ENCODE peak calls at places on chromosomes 5 and 9, in eight cellular contexts. U is CD8-positive, alpha-beta T cell; P is heart right ventricle; H is effector memory CD4-positive, alpha-beta T cell; G is pancreas; I is Peyer's patch; J is GM12878; T is SJSA1. F is an unnamed sample.
A peak's percentile ranks its signal among the peaks of the same experiment; 100 is the strongest.

GRCh38 chr5:24347206-24347605 is 297.6 kb downstream of the CDH10 start:
- DNase-seq in H (no peak), J (no peak), I (no peak), G (no peak), U (no peak), T (no peak), P (no peak), F (no peak)

GRCh38 chr5:72126796-72127195 is 19.5 kb downstream of the MAP1B start:
- DNase-seq in T (no peak), P (no peak), U (no peak), I (no peak), G (no peak), H (no peak), J (no peak), F (no peak)

GRCh38 chr9:130453487-130453886 is 8.7 kb downstream of the ASS1 start:
- DNase-seq in P (peak; percentile 53), G (peak; percentile 91), I (peak; percentile 64), J (no peak), H (no peak), U (no peak), T (no peak), F (no peak)

GRCh38 chr9:92439921-92440750 is 15.9 kb upstream of the OMD start:
- DNase-seq in I (no peak), U (no peak), J (no peak), G (no peak), T (no peak), H (no peak), P (no peak), F (no peak)

GRCh38 chr5:72586788-72587530 is 79.7 kb upstream of the ZNF366 start:
- DNase-seq in U (no peak), G (no peak), I (no peak), J (no peak), P (no peak), T (peak; percentile 42), H (no peak), F (no peak)

GRCh38 chr5:32304622-32305021 is 8.1 kb downstream of the MTMR12 start:
- DNase-seq in I (no peak), U (no peak), T (no peak), G (no peak), J (no peak), H (no peak), P (no peak), F (no peak)

GRCh38 chr5:134948929-134949328 is 18.8 kb upstream of the CATSPER3 start:
- DNase-seq in P (peak; percentile 32), T (no peak), U (no peak), I (no peak), H (no peak), G (no peak), J (no peak), F (no peak)

GRCh38 chr5:80804332-80804731 is 149.5 kb upstream of the DHFR start:
- DNase-seq in T (no peak), H (no peak), G (no peak), J (no peak), I (no peak), P (no peak), U (no peak), F (no peak)

GRCh38 chr5:36507332-36507952 is 99.0 kb upstream of the SLC1A3 start:
- DNase-seq in J (peak; percentile 3), U (peak; percentile 54), P (peak; percentile 72), H (peak; percentile 24), G (peak; percentile 76), T (peak; percentile 65), I (peak; percentile 68), F (peak; percentile 86)

GRCh38 chr9:93079371-93079770 is 16.6 kb upstream of the CARD19 start:
- DNase-seq in P (no peak), G (no peak), I (peak; percentile 43), U (no peak), J (no peak), H (no peak), T (no peak), F (peak; percentile 10)

GRCh38 chr5:56669534-56670483 is 145.5 kb upstream of the MAP3K1 start:
- DNase-seq in G (peak; percentile 89), T (no peak), H (no peak), I (no peak), J (peak; percentile 98), U (no peak), P (peak; percentile 66), F (peak; percentile 66)
- H3K4me3 ChIP-seq in G (no peak overlapping the region), T (no peak overlapping the region), H (no peak overlapping the region), I (no peak overlapping the region), J (peak overlapping the region; percentile 4), U (no peak overlapping the region), P (no peak overlapping the region), F (no peak overlapping the region)

DNA sequence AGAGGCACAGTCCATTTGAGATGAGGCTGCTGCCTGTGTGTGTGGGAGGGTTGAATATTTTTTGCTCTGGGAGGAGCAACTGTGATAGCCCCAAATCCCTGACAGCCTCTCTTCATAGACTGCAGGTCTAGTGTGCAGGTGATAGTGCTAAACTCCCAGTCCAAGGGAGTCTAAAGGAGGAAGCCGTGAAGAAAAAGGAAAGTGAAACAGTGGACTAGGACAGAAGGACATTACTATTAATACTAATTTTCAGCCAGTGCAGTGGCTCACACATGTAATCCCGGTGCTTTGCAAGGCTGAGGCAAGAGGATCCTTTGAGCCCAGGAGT is 295.0 kb downstream of the PDE4D start:
- DNase-seq in G (no peak), T (no peak), U (no peak), J (no peak), P (no peak), H (no peak), I (no peak), F (no peak)
- H3K4me1 ChIP-seq in G (no peaks in the 10 kb centered on the region), T (peaks cover 7% of the 10 kb centered on the region), U (no peaks in the 10 kb centered on the region), J (no peaks in the 10 kb centered on the region), P (no peaks in the 10 kb centered on the region), H (no peaks in the 10 kb centered on the region), I (no peaks in the 10 kb centered on the region), F (peaks cover 22% of the 10 kb centered on the region)

DNA sequence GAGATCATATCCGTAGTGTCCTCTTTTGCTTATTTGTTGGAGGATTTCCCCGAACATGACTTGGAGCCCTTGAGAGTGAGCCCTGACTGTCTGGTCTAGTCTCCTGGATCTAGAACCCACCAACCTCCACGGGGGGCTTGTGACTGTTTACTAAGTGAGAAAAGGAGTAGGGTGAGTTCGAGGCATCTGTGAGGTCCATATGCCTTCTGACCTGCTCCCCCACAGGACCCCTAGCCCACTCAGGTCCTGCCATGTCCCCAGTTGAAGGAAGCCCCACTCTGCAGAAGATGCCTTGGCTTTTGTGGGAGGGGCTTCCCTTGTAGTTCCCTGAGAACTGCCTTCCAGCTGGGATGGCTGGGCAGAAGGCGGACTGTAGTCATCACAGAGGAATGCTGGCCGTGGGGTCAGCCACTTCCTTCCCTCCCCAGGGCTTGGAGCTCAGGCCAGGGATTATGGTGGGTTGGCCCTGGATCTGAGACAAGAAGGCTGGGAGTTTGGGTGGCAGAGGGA is 7.0 kb upstream of the IRF1 start:
- DNase-seq in U (no peak), I (peak; percentile 51), J (no peak), P (peak; percentile 81), G (peak; percentile 69), H (no peak), T (peak; percentile 97), F (peak; percentile 67)
- H3K4me3 ChIP-seq in U (peak overlapping the region; percentile 67), I (peak overlapping the region; percentile 71), J (peak overlapping the region; percentile 85), P (peak overlapping the region; percentile 81), G (peak overlapping the region; percentile 53), H (peak overlapping the region; percentile 71), T (peak overlapping the region; percentile 48), F (peak overlapping the region; percentile 73)

GRCh38 chr9:88814521-88815101 is 176.7 kb upstream of the S1PR3 start:
- DNase-seq in G (no peak), P (peak; percentile 77), H (no peak), U (no peak), T (no peak), I (no peak), J (no peak), F (no peak)
- H3K4me1 ChIP-seq in G (no peaks in the 10 kb centered on the region), P (peaks cover 3% of the 10 kb centered on the region), H (no peaks in the 10 kb centered on the region), U (no peaks in the 10 kb centered on the region), T (peaks cover 29% of the 10 kb centered on the region), I (no peaks in the 10 kb centered on the region), J (no peaks in the 10 kb centered on the region), F (no peaks in the 10 kb centered on the region)

DNA sequence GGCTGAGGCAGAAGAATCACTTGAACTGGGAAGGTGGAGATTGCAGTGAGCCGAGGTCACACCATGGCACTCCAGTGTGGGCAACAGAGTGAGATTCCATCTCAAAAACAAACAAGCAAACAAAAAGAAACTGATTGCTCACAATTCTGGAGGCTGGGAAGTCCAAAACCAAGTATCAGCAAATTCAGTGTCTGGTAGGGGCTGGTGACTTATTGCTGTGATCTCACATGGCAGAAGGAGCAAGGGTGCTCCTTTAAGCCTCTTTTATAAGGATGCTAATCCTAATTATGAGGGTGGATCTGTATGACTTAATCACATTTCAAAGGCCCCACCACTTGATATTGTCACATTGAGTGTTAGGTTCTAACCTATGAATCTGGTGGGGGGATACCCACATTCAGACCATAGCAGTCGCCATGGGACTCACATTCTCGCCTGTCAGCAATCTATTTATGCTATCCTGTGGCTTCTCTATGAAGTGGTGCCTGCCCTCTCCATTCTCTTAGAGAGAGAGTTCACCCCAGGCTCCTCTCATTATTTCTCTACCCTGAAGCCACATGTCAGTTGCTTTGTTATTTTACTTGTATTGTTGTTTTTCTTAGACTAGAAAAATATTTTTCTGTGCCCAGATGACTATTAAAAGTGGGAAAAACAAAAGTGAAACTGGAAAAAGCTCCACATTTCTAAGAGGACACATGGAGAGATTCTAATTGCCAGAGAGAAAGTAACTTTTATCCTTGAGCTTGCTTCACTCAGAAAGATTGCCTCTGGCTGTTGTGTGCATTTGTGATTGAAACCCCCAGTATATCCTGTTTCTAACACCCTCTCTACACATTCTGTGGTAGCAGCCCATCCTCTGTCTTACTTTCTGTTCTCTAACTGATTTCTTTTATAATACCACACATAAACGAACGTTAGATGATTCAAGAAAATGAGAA is 18.8 kb upstream of the PRLR start:
- DNase-seq in T (no peak), G (no peak), P (no peak), I (no peak), U (no peak), H (no peak), J (no peak), F (no peak)
- H3K4me3 ChIP-seq in T (no peak overlapping the region), G (no peak overlapping the region), P (no peak overlapping the region), I (no peak overlapping the region), U (no peak overlapping the region), H (no peak overlapping the region), J (no peak overlapping the region), F (peak overlapping the region; percentile 8)